ENCODE peak calls at places on chromosomes 13 and 19, in six cellular contexts. One of them, this sample, is unnamed.

GRCh38 chr19:18478545-18479311 is 40.8 kb upstream of the ISYNA1 start:
- DNase-seq in body of pancreas: peak; percentile 86
- DNase-seq in germinal center: peak; percentile 65
- DNase-seq in activated T-helper 2 cell treated with anti-CD3 and anti-CD28 coated beads, Interferon-gamma antibody, Interleukin-2, Interleukin-4, amounts not matched to agents 10 μg/mL and 5 μg/mL and 100 μg/mL, durations not matched to agents 14 hours and 24 hours and 36 hours: peak; percentile 46
- DNase-seq in heart left ventricle: peak; percentile 87
- DNase-seq in C1 segment of cervical spinal cord: peak; percentile 29
- DNase-seq in this sample: no peak

GRCh38 chr13:33262069-33262487 is 23.5 kb downstream of the STARD13 start:
- DNase-seq in body of pancreas: no peak
- DNase-seq in germinal center: no peak
- DNase-seq in activated T-helper 2 cell treated with anti-CD3 and anti-CD28 coated beads, Interferon-gamma antibody, Interleukin-2, Interleukin-4, amounts not matched to agents 10 μg/mL and 5 μg/mL and 100 μg/mL, durations not matched to agents 14 hours and 24 hours and 36 hours: no peak
- DNase-seq in heart left ventricle: no peak
- DNase-seq in C1 segment of cervical spinal cord: no peak
- DNase-seq in this sample: no peak

GRCh38 chr19:5337126-5337525 is 3.5 kb downstream of the PTPRS start:
- DNase-seq in body of pancreas: no peak
- DNase-seq in germinal center: no peak
- DNase-seq in activated T-helper 2 cell treated with anti-CD3 and anti-CD28 coated beads, Interferon-gamma antibody, Interleukin-2, Interleukin-4, amounts not matched to agents 10 μg/mL and 5 μg/mL and 100 μg/mL, durations not matched to agents 14 hours and 24 hours and 36 hours: no peak
- DNase-seq in heart left ventricle: peak; percentile 9
- DNase-seq in C1 segment of cervical spinal cord: no peak
- DNase-seq in this sample: no peak

GRCh38 chr13:92122454-92122853 is 724.0 kb downstream of the GPC5 start:
- DNase-seq in body of pancreas: no peak
- DNase-seq in germinal center: no peak
- DNase-seq in activated T-helper 2 cell treated with anti-CD3 and anti-CD28 coated beads, Interferon-gamma antibody, Interleukin-2, Interleukin-4, amounts not matched to agents 10 μg/mL and 5 μg/mL and 100 μg/mL, durations not matched to agents 14 hours and 24 hours and 36 hours: no peak
- DNase-seq in heart left ventricle: no peak
- DNase-seq in C1 segment of cervical spinal cord: no peak
- DNase-seq in this sample: no peak

GRCh38 chr13:100298116-100298681 is 209.3 kb downstream of the PCCA start:
- DNase-seq in body of pancreas: no peak
- DNase-seq in germinal center: no peak
- DNase-seq in activated T-helper 2 cell treated with anti-CD3 and anti-CD28 coated beads, Interferon-gamma antibody, Interleukin-2, Interleukin-4, amounts not matched to agents 10 μg/mL and 5 μg/mL and 100 μg/mL, durations not matched to agents 14 hours and 24 hours and 36 hours: no peak
- DNase-seq in heart left ventricle: no peak
- DNase-seq in C1 segment of cervical spinal cord: no peak
- DNase-seq in this sample: no peak

GRCh38 chr13:77437267-77437666 is 98.2 kb upstream of the SCEL start:
- DNase-seq in body of pancreas: no peak
- DNase-seq in germinal center: no peak
- DNase-seq in activated T-helper 2 cell treated with anti-CD3 and anti-CD28 coated beads, Interferon-gamma antibody, Interleukin-2, Interleukin-4, amounts not matched to agents 10 μg/mL and 5 μg/mL and 100 μg/mL, durations not matched to agents 14 hours and 24 hours and 36 hours: no peak
- DNase-seq in heart left ventricle: no peak
- DNase-seq in C1 segment of cervical spinal cord: no peak
- DNase-seq in this sample: no peak

GRCh38 chr13:59016250-59016649 is 1147.5 kb downstream of the DIAPH3 start:
- DNase-seq in body of pancreas: no peak
- DNase-seq in germinal center: no peak
- DNase-seq in activated T-helper 2 cell treated with anti-CD3 and anti-CD28 coated beads, Interferon-gamma antibody, Interleukin-2, Interleukin-4, amounts not matched to agents 10 μg/mL and 5 μg/mL and 100 μg/mL, durations not matched to agents 14 hours and 24 hours and 36 hours: no peak
- DNase-seq in heart left ventricle: peak; percentile 28
- DNase-seq in C1 segment of cervical spinal cord: no peak
- DNase-seq in this sample: no peak

GRCh38 chr13:76684336-76684735 is 201.9 kb downstream of the KCTD12 start:
- DNase-seq in body of pancreas: no peak
- DNase-seq in germinal center: no peak
- DNase-seq in activated T-helper 2 cell treated with anti-CD3 and anti-CD28 coated beads, Interferon-gamma antibody, Interleukin-2, Interleukin-4, amounts not matched to agents 10 μg/mL and 5 μg/mL and 100 μg/mL, durations not matched to agents 14 hours and 24 hours and 36 hours: no peak
- DNase-seq in heart left ventricle: no peak
- DNase-seq in C1 segment of cervical spinal cord: no peak
- DNase-seq in this sample: no peak

GRCh38 chr19:16585808-16586476 is 13.7 kb upstream of the SLC35E1 start:
- DNase-seq in body of pancreas: peak; percentile 44
- DNase-seq in germinal center: peak; percentile 82
- DNase-seq in activated T-helper 2 cell treated with anti-CD3 and anti-CD28 coated beads, Interferon-gamma antibody, Interleukin-2, Interleukin-4, amounts not matched to agents 10 μg/mL and 5 μg/mL and 100 μg/mL, durations not matched to agents 14 hours and 24 hours and 36 hours: no peak
- DNase-seq in heart left ventricle: no peak
- DNase-seq in C1 segment of cervical spinal cord: no peak
- DNase-seq in this sample: peak; percentile 89

GRCh38 chr13:102276479-102276878 is 125.4 kb downstream of the FGF14 start:
- DNase-seq in body of pancreas: no peak
- DNase-seq in germinal center: no peak
- DNase-seq in activated T-helper 2 cell treated with anti-CD3 and anti-CD28 coated beads, Interferon-gamma antibody, Interleukin-2, Interleukin-4, amounts not matched to agents 10 μg/mL and 5 μg/mL and 100 μg/mL, durations not matched to agents 14 hours and 24 hours and 36 hours: no peak
- DNase-seq in heart left ventricle: no peak
- DNase-seq in C1 segment of cervical spinal cord: no peak
- DNase-seq in this sample: no peak

GRCh38 chr19:42155796-42156195 is 23.6 kb upstream of the POU2F2 start:
- DNase-seq in body of pancreas: no peak
- DNase-seq in germinal center: no peak
- DNase-seq in activated T-helper 2 cell treated with anti-CD3 and anti-CD28 coated beads, Interferon-gamma antibody, Interleukin-2, Interleukin-4, amounts not matched to agents 10 μg/mL and 5 μg/mL and 100 μg/mL, durations not matched to agents 14 hours and 24 hours and 36 hours: no peak
- DNase-seq in heart left ventricle: no peak
- DNase-seq in C1 segment of cervical spinal cord: no peak
- DNase-seq in this sample: no peak

GRCh38 chr13:50244913-50245574 is 229.8 kb downstream of the KCNRG start:
- DNase-seq in body of pancreas: peak; percentile 32
- DNase-seq in germinal center: peak; percentile 13
- DNase-seq in activated T-helper 2 cell treated with anti-CD3 and anti-CD28 coated beads, Interferon-gamma antibody, Interleukin-2, Interleukin-4, amounts not matched to agents 10 μg/mL and 5 μg/mL and 100 μg/mL, durations not matched to agents 14 hours and 24 hours and 36 hours: peak; percentile 28
- DNase-seq in heart left ventricle: no peak
- DNase-seq in C1 segment of cervical spinal cord: no peak
- DNase-seq in this sample: no peak

GRCh38 chr13:109750376-109750775 is 36.0 kb downstream of the IRS2 start:
- DNase-seq in body of pancreas: no peak
- DNase-seq in germinal center: no peak
- DNase-seq in activated T-helper 2 cell treated with anti-CD3 and anti-CD28 coated beads, Interferon-gamma antibody, Interleukin-2, Interleukin-4, amounts not matched to agents 10 μg/mL and 5 μg/mL and 100 μg/mL, durations not matched to agents 14 hours and 24 hours and 36 hours: no peak
- DNase-seq in heart left ventricle: no peak
- DNase-seq in C1 segment of cervical spinal cord: no peak
- DNase-seq in this sample: no peak

GRCh38 chr19:1321539-1321938 is 35.9 kb downstream of the EFNA2 start:
- DNase-seq in body of pancreas: no peak
- DNase-seq in germinal center: no peak
- DNase-seq in activated T-helper 2 cell treated with anti-CD3 and anti-CD28 coated beads, Interferon-gamma antibody, Interleukin-2, Interleukin-4, amounts not matched to agents 10 μg/mL and 5 μg/mL and 100 μg/mL, durations not matched to agents 14 hours and 24 hours and 36 hours: no peak
- DNase-seq in heart left ventricle: no peak
- DNase-seq in C1 segment of cervical spinal cord: no peak
- DNase-seq in this sample: no peak

GRCh38 chr19:42762782-42763181 is 2.7 kb downstream of the PSG8 start:
- DNase-seq in body of pancreas: no peak
- DNase-seq in germinal center: no peak
- DNase-seq in activated T-helper 2 cell treated with anti-CD3 and anti-CD28 coated beads, Interferon-gamma antibody, Interleukin-2, Interleukin-4, amounts not matched to agents 10 μg/mL and 5 μg/mL and 100 μg/mL, durations not matched to agents 14 hours and 24 hours and 36 hours: no peak
- DNase-seq in heart left ventricle: no peak
- DNase-seq in C1 segment of cervical spinal cord: no peak
- DNase-seq in this sample: no peak

GRCh38 chr13:55219538-55219937 is 1921.2 kb upstream of the PRR20A start:
- DNase-seq in body of pancreas: no peak
- DNase-seq in germinal center: no peak
- DNase-seq in activated T-helper 2 cell treated with anti-CD3 and anti-CD28 coated beads, Interferon-gamma antibody, Interleukin-2, Interleukin-4, amounts not matched to agents 10 μg/mL and 5 μg/mL and 100 μg/mL, durations not matched to agents 14 hours and 24 hours and 36 hours: no peak
- DNase-seq in heart left ventricle: no peak
- DNase-seq in C1 segment of cervical spinal cord: no peak
- DNase-seq in this sample: no peak

GRCh38 chr19:5644051-5644450 is 21.2 kb downstream of the SAFB start:
- DNase-seq in body of pancreas: no peak
- DNase-seq in germinal center: no peak
- DNase-seq in activated T-helper 2 cell treated with anti-CD3 and anti-CD28 coated beads, Interferon-gamma antibody, Interleukin-2, Interleukin-4, amounts not matched to agents 10 μg/mL and 5 μg/mL and 100 μg/mL, durations not matched to agents 14 hours and 24 hours and 36 hours: no peak
- DNase-seq in heart left ventricle: no peak
- DNase-seq in C1 segment of cervical spinal cord: no peak
- DNase-seq in this sample: no peak

GRCh38 chr19:50702870-50703829 is 16.5 kb downstream of the SHANK1 start:
- DNase-seq in body of pancreas: no peak
- DNase-seq in germinal center: no peak
- DNase-seq in activated T-helper 2 cell treated with anti-CD3 and anti-CD28 coated beads, Interferon-gamma antibody, Interleukin-2, Interleukin-4, amounts not matched to agents 10 μg/mL and 5 μg/mL and 100 μg/mL, durations not matched to agents 14 hours and 24 hours and 36 hours: no peak
- DNase-seq in heart left ventricle: no peak
- DNase-seq in C1 segment of cervical spinal cord: no peak
- DNase-seq in this sample: no peak

GRCh38 chr13:46324976-46325375 is 62.1 kb downstream of the RUBCNL start:
- DNase-seq in body of pancreas: no peak
- DNase-seq in germinal center: no peak
- DNase-seq in activated T-helper 2 cell treated with anti-CD3 and anti-CD28 coated beads, Interferon-gamma antibody, Interleukin-2, Interleukin-4, amounts not matched to agents 10 μg/mL and 5 μg/mL and 100 μg/mL, durations not matched to agents 14 hours and 24 hours and 36 hours: no peak
- DNase-seq in heart left ventricle: no peak
- DNase-seq in C1 segment of cervical spinal cord: no peak
- DNase-seq in this sample: no peak

GRCh38 chr19:19434483-19435045 is 29.1 kb downstream of the GATAD2A start:
- DNase-seq in body of pancreas: peak; percentile 50
- DNase-seq in germinal center: no peak
- DNase-seq in activated T-helper 2 cell treated with anti-CD3 and anti-CD28 coated beads, Interferon-gamma antibody, Interleukin-2, Interleukin-4, amounts not matched to agents 10 μg/mL and 5 μg/mL and 100 μg/mL, durations not matched to agents 14 hours and 24 hours and 36 hours: no peak
- DNase-seq in heart left ventricle: peak; percentile 74
- DNase-seq in C1 segment of cervical spinal cord: no peak
- DNase-seq in this sample: no peak

GRCh38 chr19:35727053-35727955 is 9.5 kb downstream of the KMT2B start:
- DNase-seq in body of pancreas: no peak
- DNase-seq in germinal center: no peak
- DNase-seq in activated T-helper 2 cell treated with anti-CD3 and anti-CD28 coated beads, Interferon-gamma antibody, Interleukin-2, Interleukin-4, amounts not matched to agents 10 μg/mL and 5 μg/mL and 100 μg/mL, durations not matched to agents 14 hours and 24 hours and 36 hours: no peak
- DNase-seq in heart left ventricle: no peak
- DNase-seq in C1 segment of cervical spinal cord: no peak
- DNase-seq in this sample: no peak

GRCh38 chr19:41452584-41453275 is 9.8 kb downstream of the ERICH4 start:
- DNase-seq in body of pancreas: no peak
- DNase-seq in germinal center: no peak
- DNase-seq in activated T-helper 2 cell treated with anti-CD3 and anti-CD28 coated beads, Interferon-gamma antibody, Interleukin-2, Interleukin-4, amounts not matched to agents 10 μg/mL and 5 μg/mL and 100 μg/mL, durations not matched to agents 14 hours and 24 hours and 36 hours: no peak
- DNase-seq in heart left ventricle: no peak
- DNase-seq in C1 segment of cervical spinal cord: no peak
- DNase-seq in this sample: no peak

GRCh38 chr19:49685845-49686332 is 3.5 kb upstream of the ADM5 start:
- DNase-seq in body of pancreas: no peak
- DNase-seq in germinal center: no peak
- DNase-seq in activated T-helper 2 cell treated with anti-CD3 and anti-CD28 coated beads, Interferon-gamma antibody, Interleukin-2, Interleukin-4, amounts not matched to agents 10 μg/mL and 5 μg/mL and 100 μg/mL, durations not matched to agents 14 hours and 24 hours and 36 hours: no peak
- DNase-seq in heart left ventricle: no peak
- DNase-seq in C1 segment of cervical spinal cord: no peak
- DNase-seq in this sample: no peak

This sample was measured in MM.1S.